ENCODE peak calls at places on chromosome 20, in four cellular contexts. O is DMS79, R is HL-60, Q is BJ. Y is an unnamed sample.

GRCh38 chr20:34532320-34532719 is 16.1 kb downstream of the DYNLRB1 start:
- DNase-seq in R (no peak), Q (no peak), O (no peak), Y (no peak)

GRCh38 chr20:64188071-64188470 is 23.8 kb downstream of the MYT1 start:
- DNase-seq in O (no peak), Q (no peak), R (no peak), Y (no peak)

GRCh38 chr20:14553774-14554524 is 216.5 kb upstream of the FLRT3 start:
- DNase-seq in R (no peak), O (no peak), Q (no peak), Y (no peak)

GRCh38 chr20:22974354-22974753 is 60.8 kb upstream of the SSTR4 start:
- DNase-seq in O (no peak), R (peak; percentile 15), Q (no peak), Y (no peak)

GRCh38 chr20:63947638-63948456 is 8.4 kb downstream of the UCKL1 start:
- DNase-seq in O (no peak), R (no peak), Q (no peak), Y (no peak)

GRCh38 chr20:32168184-32168910 is 39.2 kb downstream of the PLAGL2 start:
- DNase-seq in Q (no peak), R (no peak), O (no peak), Y (no peak)

GRCh38 chr20:48656120-48656519 is 171.7 kb downstream of the PREX1 start:
- DNase-seq in R (no peak), O (no peak), Q (no peak), Y (no peak)

GRCh38 chr20:40949346-40949745 is 79.3 kb upstream of the TOP1 start:
- DNase-seq in O (no peak), R (no peak), Q (no peak), Y (no peak)

GRCh38 chr20:39990692-39991091 is 698.3 kb downstream of the MAFB start:
- DNase-seq in O (no peak), R (no peak), Q (no peak), Y (no peak)

GRCh38 chr20:33568378-33569289 is 78.7 kb downstream of the CBFA2T2 start:
- DNase-seq in Q (no peak), R (no peak), O (peak; percentile 5), Y (peak; percentile 88)

GRCh38 chr20:44725852-44726251 is 10.7 kb downstream of the CCN5 start:
- DNase-seq in Q (no peak), R (no peak), O (no peak), Y (no peak)

GRCh38 chr20:36281785-36282380 is 24.3 kb upstream of the DLGAP4 start:
- DNase-seq in O (no peak), Q (no peak), R (no peak), Y (no peak)